ENCODE peak calls at places on chromosome 2, in ten cellular contexts. F, O, X, H, B, T, S, L, C and J are unnamed samples.

GRCh38 chr2:100247256-100248043 is 74.9 kb downstream of the LONRF2 start:
- DNase-seq in F (no peak), O (no peak), X (no peak), H (no peak), B (no peak), T (no peak), S (no peak), L (no peak), C (no peak), J (no peak)

GRCh38 chr2:239958366-239958765 is 66.8 kb downstream of the NDUFA10 start:
- DNase-seq in F (no peak), O (no peak), X (no peak), H (no peak), B (no peak), T (no peak), S (no peak), L (no peak), C (no peak), J (no peak)

GRCh38 chr2:178256382-178257053 is 62.2 kb downstream of the OSBPL6 start:
- DNase-seq in F (no peak), O (no peak), X (no peak), H (no peak), B (no peak), T (no peak), S (no peak), L (no peak), C (no peak), J (no peak)

GRCh38 chr2:236512902-236513433 is 56.7 kb upstream of the ACKR3 start:
- DNase-seq in F (peak), O (peak), X (peak), H (peak), B (no peak), T (peak), S (peak), L (peak), C (peak), J (peak)

GRCh38 chr2:159545080-159545479 is 71.3 kb downstream of the BAZ2B start:
- DNase-seq in F (no peak), O (no peak), X (no peak), H (no peak), B (no peak), T (no peak), S (no peak), L (no peak), C (peak), J (no peak)

GRCh38 chr2:172239944-172240590 is 137.4 kb upstream of the DLX2 start:
- DNase-seq in F (no peak), O (no peak), X (no peak), H (no peak), B (no peak), T (peak), S (no peak), L (no peak), C (no peak), J (no peak)

GRCh38 chr2:12705230-12705629 is 11.5 kb upstream of the TRIB2 start:
- DNase-seq in F (no peak), O (no peak), X (no peak), H (no peak), B (no peak), T (no peak), S (no peak), L (no peak), C (no peak), J (peak)

GRCh38 chr2:229342376-229342775 is 71.3 kb upstream of the PID1 start:
- DNase-seq in F (no peak), O (no peak), X (peak), H (peak), B (no peak), T (peak), S (peak), L (peak), C (peak), J (peak)

GRCh38 chr2:6679481-6679880 is 186.2 kb downstream of the CMPK2 start:
- DNase-seq in F (no peak), O (no peak), X (no peak), H (no peak), B (no peak), T (no peak), S (no peak), L (no peak), C (no peak), J (no peak)

GRCh38 chr2:191245869-191246531 is 796 bp downstream of the MYO1B start:
- DNase-seq in F (no peak), O (no peak), X (peak), H (no peak), B (peak), T (peak), S (peak), L (peak), C (peak), J (no peak)

GRCh38 chr2:97717618-97718005 is 4.2 kb downstream of the ZAP70 start:
- DNase-seq in F (no peak), O (no peak), X (no peak), H (no peak), B (no peak), T (no peak), S (no peak), L (no peak), C (no peak), J (no peak)

GRCh38 chr2:9112079-9112721 is 94.4 kb upstream of the ASAP2 start:
- DNase-seq in F (no peak), O (no peak), X (no peak), H (no peak), B (peak), T (peak), S (no peak), L (no peak), C (peak), J (no peak)

GRCh38 chr2:138726681-138727080 is 53.5 kb downstream of the NXPH2 start:
- DNase-seq in F (no peak), O (no peak), X (no peak), H (no peak), B (no peak), T (no peak), S (no peak), L (no peak), C (peak), J (no peak)

GRCh38 chr2:156319811-156320490 is 12.6 kb downstream of the NR4A2 start:
- DNase-seq in F (no peak), O (no peak), X (peak), H (no peak), B (no peak), T (no peak), S (peak), L (no peak), C (peak), J (no peak)

GRCh38 chr2:25333981-25334380 is 7.7 kb downstream of the DNMT3A start:
- DNase-seq in F (no peak), O (no peak), X (no peak), H (no peak), B (no peak), T (no peak), S (no peak), L (no peak), C (no peak), J (no peak)

GRCh38 chr2:94861308-94862152 is 9.7 kb upstream of the TEKT4 start:
- DNase-seq in F (no peak), O (no peak), X (peak), H (no peak), B (no peak), T (no peak), S (no peak), L (no peak), C (no peak), J (no peak)

GRCh38 chr2:240509667-240510512 is 47.9 kb downstream of the ANKMY1 start:
- DNase-seq in F (no peak), O (no peak), X (no peak), H (no peak), B (no peak), T (peak), S (no peak), L (no peak), C (no peak), J (no peak)

GRCh38 chr2:199405241-199405640 is 52.5 kb downstream of the SATB2 start:
- DNase-seq in F (no peak), O (no peak), X (no peak), H (no peak), B (no peak), T (peak), S (no peak), L (no peak), C (no peak), J (peak)

GRCh38 chr2:85594715-85595377 is 699 bp upstream of the RNF181 start:
- DNase-seq in F (no peak), O (no peak), X (no peak), H (no peak), B (no peak), T (no peak), S (no peak), L (no peak), C (no peak), J (peak)

GRCh38 chr2:126655066-126655465 is 892 bp upstream of the GYPC start:
- DNase-seq in F (no peak), O (no peak), X (no peak), H (no peak), B (no peak), T (no peak), S (no peak), L (peak), C (no peak), J (peak)

GRCh38 chr2:32061973-32062861 is 1.1 kb upstream of the SPAST start:
- DNase-seq in F (no peak), O (no peak), X (peak), H (peak), B (no peak), T (peak), S (peak), L (peak), C (peak), J (peak)

GRCh38 chr2:147479363-147479762 is 365.5 kb upstream of the ACVR2A start:
- DNase-seq in F (no peak), O (no peak), X (no peak), H (no peak), B (no peak), T (no peak), S (no peak), L (no peak), C (no peak), J (no peak)

GRCh38 chr2:79723830-79724229 is 211.0 kb downstream of the CTNNA2 start:
- DNase-seq in F (no peak), O (no peak), X (no peak), H (no peak), B (peak), T (peak), S (no peak), L (no peak), C (peak), J (no peak)

GRCh38 chr2:11657195-11657594 is 12.8 kb downstream of the NTSR2 start:
- DNase-seq in F (no peak), O (no peak), X (no peak), H (no peak), B (no peak), T (no peak), S (no peak), L (no peak), C (no peak), J (no peak)

GRCh38 chr2:120924924-120925323 is 189.3 kb downstream of the GLI2 start:
- DNase-seq in F (no peak), O (no peak), X (no peak), H (no peak), B (no peak), T (no peak), S (no peak), L (no peak), C (no peak), J (no peak)